ENCODE peak calls at places on chromosomes 12 and 14, in eight cellular contexts. N, H, Q, V, X, P, G and E are unnamed samples. For H3K27me3 and H3K9me3, the result is how much of the 10 kb centered on the place peaks cover.

GRCh38 chr12:26697217-26697616 is 135.8 kb downstream of the ITPR2 start:
- DNase-seq in V (no peak), H (no peak), X (no peak), Q (no peak), P (no peak), N (no peak), G (no peak), E (no peak)

GRCh38 chr14:26709019-26709418 is 111.2 kb upstream of the NOVA1 start:
- DNase-seq in X (no peak), H (no peak), Q (no peak), P (no peak), V (no peak), G (no peak), N (no peak), E (no peak)

GRCh38 chr14:70886421-70887206 is 20.6 kb upstream of the PCNX1 start:
- DNase-seq in X (no peak), Q (no peak), G (no peak), P (no peak), H (no peak), N (no peak), V (no peak), E (no peak)

GRCh38 chr12:42180990-42181611 is 36.4 kb upstream of the GXYLT1 start:
- DNase-seq in G (no peak), V (no peak), P (no peak), X (no peak), H (peak), N (no peak), Q (no peak), E (peak)

GRCh38 chr12:53867216-53868012 is 71.2 kb upstream of the HOXC13 start:
- DNase-seq in X (no peak), H (peak), V (no peak), P (no peak), G (no peak), N (no peak), Q (no peak), E (no peak)

GRCh38 chr12:53232641-53233538 is 881 bp upstream of the RARG start:
- DNase-seq in Q (peak), H (no peak), V (peak), G (peak), X (no peak), N (peak), P (peak), E (peak)

GRCh38 chr12:65051196-65051595 is 69.9 kb downstream of the WIF1 start:
- DNase-seq in P (no peak), N (no peak), Q (no peak), G (no peak), X (no peak), V (no peak), H (no peak), E (peak)

GRCh38 chr12:80460972-80461371 is 16.9 kb downstream of the PTPRQ start:
- DNase-seq in X (no peak), Q (no peak), V (no peak), N (no peak), P (no peak), G (no peak), H (no peak), E (no peak)

GRCh38 chr14:86935241-86935640 is 1057.7 kb downstream of the GALC start:
- DNase-seq in G (no peak), N (no peak), H (no peak), X (no peak), P (no peak), Q (no peak), V (no peak), E (no peak)

GRCh38 chr14:104461676-104462443 is 117.7 kb upstream of the C14orf180 start:
- DNase-seq in X (no peak), N (no peak), G (no peak), Q (no peak), P (no peak), V (no peak), H (no peak), E (peak)

GRCh38 chr12:94712852-94713545 is 62.6 kb upstream of the TMCC3 start:
- DNase-seq in G (no peak), V (no peak), X (no peak), P (no peak), H (no peak), N (no peak), Q (no peak), E (no peak)

GRCh38 chr12:6635375-6635855 is 344 bp downstream of the LPAR5 start:
- DNase-seq in H (no peak), Q (no peak), X (no peak), P (no peak), N (no peak), G (no peak), V (no peak), E (no peak)

GRCh38 chr12:71440393-71441349 is 1.1 kb downstream of the LGR5 start:
- DNase-seq in P (peak), X (peak), G (no peak), V (no peak), H (peak), Q (no peak), N (peak), E (no peak)
- H3K27me3 ChIP-seq in P (under half), X (under half), G (under half), V (under half), H (under half), Q (under half), N (under half), E (half or more)

GRCh38 chr14:38012056-38012455 is 195.6 kb upstream of the SSTR1 start:
- DNase-seq in H (no peak), N (no peak), X (no peak), V (no peak), G (no peak), Q (no peak), P (no peak), E (no peak)
- H3K4me3 ChIP-seq in H (no peak), N (no peak), X (no peak), V (no peak), G (no peak), Q (no peak), P (no peak), E (no peak)

DNA sequence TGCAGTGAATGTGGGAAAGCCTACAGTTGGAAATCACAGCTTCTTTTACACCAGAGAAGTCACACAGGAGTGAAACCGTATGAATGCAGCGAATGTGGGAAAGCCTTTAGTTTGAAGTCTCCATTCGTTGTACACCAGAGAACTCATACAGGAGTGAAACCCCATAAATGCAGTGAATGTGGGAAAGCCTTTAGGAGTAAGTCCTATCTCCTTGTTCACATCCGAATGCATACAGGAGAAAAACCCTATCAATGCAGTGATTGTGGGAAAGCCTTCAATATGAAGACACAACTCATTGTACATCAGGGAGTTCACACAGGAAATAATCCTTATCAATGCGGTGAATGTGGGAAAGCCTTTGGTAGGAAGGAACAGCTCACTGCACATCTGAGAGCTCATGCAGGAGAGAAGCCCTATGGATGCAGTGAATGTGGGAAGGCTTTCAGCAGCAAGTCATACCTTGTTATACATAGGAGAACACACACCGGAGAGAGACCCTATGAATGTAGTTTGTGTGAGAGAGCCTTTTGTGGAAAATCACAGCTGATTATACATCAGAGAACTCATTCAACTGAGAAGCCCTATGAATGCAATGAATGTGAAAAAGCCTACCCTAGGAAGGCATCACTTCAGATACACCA is 24.6 kb downstream of the ZNF26 start:
- DNase-seq in P (no peak), V (no peak), G (no peak), N (no peak), H (no peak), X (no peak), Q (no peak), E (no peak)
- H3K9me3 ChIP-seq in P (half or more), V (half or more), G (half or more), N (under half), H (half or more), X (under half), Q (under half), E (under half)

GRCh38 chr12:109626378-109627115 is 53.0 kb downstream of the MVK start:
- DNase-seq in N (no peak), H (no peak), G (no peak), X (no peak), V (no peak), P (no peak), Q (no peak), E (no peak)

GRCh38 chr12:109625749-109626377 is 52.3 kb downstream of the MVK start:
- DNase-seq in N (no peak), G (no peak), V (no peak), P (no peak), Q (no peak), H (no peak), X (no peak), E (no peak)

GRCh38 chr12:109630107-109630506 is 56.5 kb downstream of the MVK start:
- DNase-seq in X (no peak), H (no peak), V (no peak), P (no peak), N (no peak), G (no peak), Q (no peak), E (no peak)

GRCh38 chr12:109625131-109625559 is 51.6 kb downstream of the MVK start:
- DNase-seq in G (peak), H (no peak), P (peak), N (no peak), Q (no peak), X (no peak), V (no peak), E (no peak)

GRCh38 chr12:109627633-109628032 is 54.0 kb downstream of the MVK start:
- DNase-seq in Q (no peak), P (peak), V (no peak), N (no peak), H (no peak), X (no peak), G (no peak), E (no peak)
- H3K27me3 ChIP-seq in Q (under half), P (under half), V (under half), N (under half), H (under half), X (under half), G (under half), E (under half)

DNA sequence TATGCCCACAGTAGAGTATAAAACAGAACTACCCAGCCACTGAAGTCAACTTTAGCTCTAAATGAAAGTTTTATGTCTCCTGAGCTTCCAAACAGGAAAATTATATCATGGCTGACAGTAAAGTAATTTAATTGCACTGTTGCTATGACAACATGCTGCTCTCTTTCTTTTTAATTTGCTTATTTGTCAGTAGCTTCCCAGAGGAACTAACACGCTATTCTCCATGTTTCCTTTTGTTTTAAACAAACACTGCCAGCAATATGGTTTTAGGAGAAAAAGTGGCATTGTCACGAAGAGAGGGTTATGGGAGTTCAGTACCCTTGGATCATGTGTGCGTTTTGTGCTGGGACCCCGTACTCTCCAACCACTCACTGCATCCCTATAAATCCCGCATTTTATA is 1.9 kb downstream of the FOXN3 start:
- DNase-seq in V (no peak), Q (peak), P (no peak), G (no peak), X (no peak), N (no peak), H (no peak), E (no peak)
- H3K4me3 ChIP-seq in V (peak), Q (peak), P (peak), G (peak), X (peak), N (peak), H (peak), E (no peak)